ENCODE peak calls at places on chromosome 18, in seven cellular contexts. L is HAP-1, Z is HS-5, U is fibroblast of lung, O is hypothalamus, G is astrocyte of the spinal cord, P is Calu3. A is an unnamed sample.

GRCh38 chr18:78525364-78526111 is 454.1 kb upstream of the SALL3 start:
- DNase-seq in Z (no peak), U (no peak), O (no peak), G (peak; percentile 13), L (no peak), P (no peak), A (no peak)

GRCh38 chr18:54647176-54647575 is 56.1 kb downstream of the DYNAP start:
- DNase-seq in L (peak; percentile 46), P (peak; percentile 48), O (no peak), Z (no peak), U (peak; percentile 10), G (peak; percentile 35), A (no peak)

GRCh38 chr18:63232826-63233225 is 86.7 kb downstream of the BCL2 start:
- DNase-seq in O (no peak), P (no peak), G (no peak), U (no peak), L (no peak), Z (no peak), A (no peak)

GRCh38 chr18:11665587-11665986 is 23.5 kb upstream of the GNAL start:
- DNase-seq in L (no peak), G (no peak), P (no peak), Z (no peak), U (no peak), O (no peak), A (no peak)

GRCh38 chr18:79949571-79950439 is 1.6 kb downstream of the SLC66A2 start:
- DNase-seq in L (peak; percentile 9), Z (no peak), O (no peak), U (no peak), P (no peak), G (no peak), A (peak; percentile 85)

GRCh38 chr18:69686861-69687260 is 260.8 kb downstream of the CD226 start:
- DNase-seq in U (peak; percentile 67), P (no peak), L (no peak), O (no peak), Z (no peak), G (no peak), A (no peak)

GRCh38 chr18:22241806-22242440 is 72.5 kb downstream of the GATA6 start:
- DNase-seq in U (no peak), Z (no peak), O (no peak), L (no peak), P (no peak), G (no peak), A (no peak)

GRCh38 chr18:37578886-37579513 is 13.4 kb upstream of the CELF4 start:
- DNase-seq in P (peak; percentile 16), L (peak; percentile 35), G (peak; percentile 4), Z (no peak), U (peak; percentile 10), O (no peak), A (no peak)

GRCh38 chr18:27749189-27749588 is 427.7 kb downstream of the CDH2 start:
- DNase-seq in O (no peak), U (no peak), L (no peak), P (no peak), Z (no peak), G (no peak), A (no peak)

GRCh38 chr18:62249478-62250097 is 62.5 kb downstream of the RELCH start:
- DNase-seq in O (peak; percentile 51), G (peak; percentile 83), U (peak; percentile 87), Z (peak; percentile 19), L (peak; percentile 81), P (peak; percentile 72), A (peak; percentile 62)